ENCODE peak calls at places on chromosomes 5 and 9, in seven cellular contexts. D is GM23248, X is HepG2, Z is hepatocyte, K is H1, I is HCT116, H is keratinocyte. Q is an unnamed sample.
A peak's percentile ranks its signal among the peaks of the same experiment; 100 is the strongest.

GRCh38 chr9:137982132-137982666 is 104.6 kb downstream of the CACNA1B start:
- DNase-seq in D (no peak), X (no peak), Z (no peak), K (no peak), I (peak; percentile 21), H (no peak), Q (peak; percentile 59)

GRCh38 chr9:129487658-129488483 is 133.0 kb downstream of the C9orf50 start:
- DNase-seq in D (peak; percentile 73), X (no peak), Z (peak; percentile 72), K (no peak), I (no peak), H (peak; percentile 60), Q (no peak)

GRCh38 chr5:124661317-124662141 is 84.9 kb downstream of the ZNF608 start:
- DNase-seq in D (peak; percentile 82), X (peak; percentile 99), Z (peak; percentile 85), K (no peak), I (peak; percentile 81), H (no peak), Q (peak; percentile 70)

GRCh38 chr5:175321927-175322532 is 122.0 kb downstream of the DRD1 start:
- DNase-seq in D (peak; percentile 40), X (peak; percentile 28), Z (peak; percentile 85), K (peak; percentile 65), I (peak; percentile 16), H (no peak), Q (peak; percentile 37)

GRCh38 chr9:88803551-88804288 is 187.5 kb upstream of the S1PR3 start:
- DNase-seq in D (no peak), X (no peak), Z (peak; percentile 33), K (no peak), I (no peak), H (no peak), Q (no peak)

GRCh38 chr5:179923422-179923821 is 15.7 kb upstream of the TBC1D9B start:
- DNase-seq in D (no peak), X (no peak), Z (no peak), K (no peak), I (no peak), H (no peak), Q (no peak)

GRCh38 chr5:175487514-175488222 is 9.3 kb downstream of the SFXN1 start:
- DNase-seq in D (no peak), X (no peak), Z (no peak), K (no peak), I (no peak), H (no peak), Q (no peak)

GRCh38 chr9:13896047-13896446 is 417.9 kb downstream of the NFIB start:
- DNase-seq in D (no peak), X (no peak), Z (no peak), K (no peak), I (no peak), H (no peak), Q (no peak)

GRCh38 chr5:150255659-150256415 is 33.7 kb downstream of the CAMK2A start:
- DNase-seq in D (peak; percentile 15), X (peak; percentile 64), Z (peak; percentile 43), K (no peak), I (no peak), H (no peak), Q (no peak)

GRCh38 chr5:42715791-42716190 is 40.8 kb upstream of the CCDC152 start:
- DNase-seq in D (peak; percentile 9), X (no peak), Z (no peak), K (no peak), I (no peak), H (no peak), Q (no peak)

GRCh38 chr5:14672082-14672481 is 7.6 kb downstream of the OTULIN start:
- DNase-seq in D (no peak), X (no peak), Z (no peak), K (no peak), I (no peak), H (no peak), Q (no peak)

GRCh38 chr9:68685770-68686169 is 19.3 kb upstream of the PIP5K1B start:
- DNase-seq in D (peak; percentile 10), X (peak; percentile 53), Z (no peak), K (peak; percentile 57), I (peak; percentile 37), H (no peak), Q (no peak)

GRCh38 chr9:127572961-127573727 is 38.9 kb upstream of the STXBP1 start:
- DNase-seq in D (peak; percentile 85), X (no peak), Z (no peak), K (no peak), I (no peak), H (no peak), Q (peak; percentile 45)

GRCh38 chr9:133644968-133645765 is 9.0 kb downstream of the DBH start:
- DNase-seq in D (no peak), X (no peak), Z (no peak), K (no peak), I (no peak), H (no peak), Q (no peak)

GRCh38 chr9:116928884-116929283 is 241.8 kb downstream of the TRIM32 start:
- DNase-seq in D (no peak), X (no peak), Z (no peak), K (peak; percentile 52), I (no peak), H (no peak), Q (peak; percentile 16)

GRCh38 chr9:86751207-86751606 is 196.1 kb downstream of the GAS1 start:
- DNase-seq in D (no peak), X (no peak), Z (no peak), K (no peak), I (no peak), H (no peak), Q (no peak)

GRCh38 chr9:136943291-136944093 is 1.0 kb downstream of the FBXW5 start:
- DNase-seq in D (peak; percentile 72), X (no peak), Z (peak; percentile 64), K (peak; percentile 71), I (no peak), H (no peak), Q (peak; percentile 51)

GRCh38 chr5:98770158-98770910 is 3.1 kb upstream of the RGMB start:
- DNase-seq in D (peak; percentile 66), X (peak; percentile 41), Z (peak; percentile 65), K (no peak), I (no peak), H (no peak), Q (peak; percentile 25)
- TF ChIP-seq EZH2 in D (no peak), X (no peak), Z (no peak), K (no peak), I (no peak), H (no peak), Q (no peak)

DNA sequence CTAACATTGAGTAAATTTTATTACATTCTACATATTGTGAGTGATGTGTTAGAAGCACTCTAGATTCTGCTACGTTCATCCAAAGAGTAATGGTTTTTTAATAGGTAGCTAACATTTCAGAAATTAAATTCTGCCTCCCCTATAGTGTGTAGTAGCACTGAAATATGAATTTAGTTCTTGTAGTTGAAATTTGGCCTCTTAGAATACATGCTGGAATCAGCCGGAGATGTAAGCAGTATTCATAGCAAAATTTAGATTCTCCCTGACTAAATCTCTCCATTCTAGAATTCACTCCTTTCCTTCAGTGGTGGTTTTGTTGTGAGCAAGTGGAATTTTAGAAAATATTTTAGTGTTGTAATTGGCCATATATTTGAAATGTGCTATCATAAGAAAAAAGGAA is 799.9 kb upstream of the CDH10 start:
- DNase-seq in D (no peak), X (no peak), Z (no peak), K (no peak), I (no peak), H (no peak), Q (no peak)
- H3K27ac ChIP-seq in D (no peak overlapping the region), X (no peak overlapping the region), Z (no peak overlapping the region), K (peak overlapping the region; percentile 75), I (no peak overlapping the region), H (no peak overlapping the region), Q (no peak overlapping the region)

GRCh38 chr9:131693163-131693562 is 46.7 kb downstream of the RAPGEF1 start:
- DNase-seq in D (no peak), X (no peak), Z (no peak), K (no peak), I (no peak), H (no peak), Q (no peak)

GRCh38 chr9:131690950-131691573 is 48.8 kb downstream of the RAPGEF1 start:
- DNase-seq in D (no peak), X (no peak), Z (no peak), K (no peak), I (no peak), H (no peak), Q (no peak)

GRCh38 chr9:131691969-131692611 is 47.8 kb downstream of the RAPGEF1 start:
- DNase-seq in D (no peak), X (no peak), Z (no peak), K (no peak), I (no peak), H (no peak), Q (no peak)

GRCh38 chr9:131693651-131694597 is 46.0 kb downstream of the RAPGEF1 start:
- DNase-seq in D (no peak), X (no peak), Z (no peak), K (no peak), I (no peak), H (no peak), Q (no peak)

GRCh38 chr9:131692612-131692976 is 47.3 kb downstream of the RAPGEF1 start:
- DNase-seq in D (no peak), X (no peak), Z (no peak), K (no peak), I (no peak), H (no peak), Q (no peak)
- H3K79me2 ChIP-seq in D (peaks cover 98% of the 10 kb centered on the region), X (peaks cover 40% of the 10 kb centered on the region), Z (peaks cover 95% of the 10 kb centered on the region), K (peaks cover 63% of the 10 kb centered on the region), I (peaks cover 10% of the 10 kb centered on the region), H (peaks cover 34% of the 10 kb centered on the region), Q (no peaks in the 10 kb centered on the region)

GRCh38 chr9:124771021-124771866 is at the start of gene NR6A1:
- DNase-seq in D (peak; percentile 98), X (peak; percentile 92), Z (peak; percentile 99), K (peak; percentile 97), I (peak; percentile 95), H (peak; percentile 62), Q (peak; percentile 86)

GRCh38 chr9:124769451-124770358 is 1.4 kb downstream of the NR6A1 start:
- DNase-seq in D (no peak), X (peak; percentile 51), Z (peak; percentile 55), K (peak; percentile 82), I (peak; percentile 85), H (no peak), Q (peak; percentile 71)

GRCh38 chr9:124771867-124772621 is 933 bp upstream of the NR6A1 start:
- DNase-seq in D (peak; percentile 78), X (peak; percentile 61), Z (peak; percentile 86), K (peak; percentile 95), I (peak; percentile 63), H (no peak), Q (peak; percentile 87)

GRCh38 chr9:124768778-124769350 is 2.2 kb downstream of the NR6A1 start:
- DNase-seq in D (no peak), X (no peak), Z (no peak), K (no peak), I (no peak), H (no peak), Q (no peak)

DNA sequence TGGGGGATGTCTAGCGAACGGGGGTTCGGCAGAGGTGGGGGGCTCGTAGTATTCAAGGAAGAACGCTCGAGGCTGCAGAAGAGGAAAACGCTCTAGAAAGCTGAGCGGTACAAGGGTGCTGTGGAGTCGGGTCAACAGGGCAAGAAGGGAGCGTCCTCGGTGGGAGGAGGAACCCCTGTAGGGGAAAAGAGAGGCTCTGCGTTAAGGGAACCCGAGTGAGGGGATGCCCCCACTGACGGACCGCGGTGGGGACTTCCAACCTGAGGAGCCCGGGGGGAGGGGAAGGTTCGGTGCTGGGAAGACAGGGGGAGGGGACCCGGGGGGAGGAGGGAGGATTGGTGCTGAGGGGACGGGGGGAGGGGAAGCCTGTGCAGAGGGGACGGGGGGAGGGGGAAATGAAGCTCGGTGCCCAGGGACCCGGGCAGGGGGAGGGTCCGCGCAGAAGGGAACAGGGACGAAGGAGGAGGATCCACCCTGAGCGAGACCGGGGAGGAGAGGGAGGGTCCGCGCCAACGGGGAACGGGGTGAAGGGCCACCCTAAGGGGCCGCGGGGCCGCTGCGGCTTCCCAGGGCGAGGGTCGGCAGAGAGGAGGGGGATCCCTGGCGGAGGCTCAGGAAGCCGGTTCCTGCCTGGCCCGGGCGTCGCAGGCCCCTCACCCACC is 621 bp downstream of the NR6A1 start:
- DNase-seq in D (no peak), X (no peak), Z (peak; percentile 63), K (no peak), I (no peak), H (no peak), Q (peak; percentile 55)
- TF ChIP-seq EZH2 in D (no peak), X (no peak), Z (no peak), K (no peak), I (no peak), H (no peak), Q (no peak)